ENCODE peak calls at places on chromosomes 16 and 17, in five cellular contexts. R, J, Q, F and D are unnamed samples.

GRCh38 chr17:83081561-83082201 is 2.3 kb downstream of the METRNL start:
- DNase-seq in J (peak), R (no peak), Q (no peak), F (no peak), D (no peak)

GRCh38 chr17:1055751-1056645 is 59.1 kb downstream of the TIMM22 start:
- DNase-seq in F (peak), Q (peak), J (peak), R (no peak), D (peak)

GRCh38 chr16:12254566-12254965 is 278.0 kb downstream of the SNX29 start:
- DNase-seq in Q (no peak), F (no peak), R (no peak), J (no peak), D (no peak)

GRCh38 chr16:67428146-67428731 is 2.7 kb upstream of the HSD11B2 start:
- DNase-seq in J (peak), R (peak), F (peak), Q (peak), D (peak)

GRCh38 chr17:21296097-21297025 is 11.8 kb downstream of the MAP2K3 start:
- DNase-seq in J (no peak), F (no peak), R (no peak), Q (no peak), D (no peak)

GRCh38 chr17:81396278-81396721 is 1.0 kb downstream of the BAHCC1 start:
- DNase-seq in J (no peak), R (no peak), Q (no peak), F (no peak), D (no peak)

GRCh38 chr17:7499161-7499560 is 15.0 kb downstream of the POLR2A start:
- DNase-seq in J (no peak), F (no peak), R (no peak), Q (no peak), D (no peak)

GRCh38 chr16:66274335-66275110 is 92.0 kb upstream of the CDH5 start:
- DNase-seq in Q (peak), R (peak), J (no peak), F (peak), D (peak)

GRCh38 chr17:14387036-14387435 is 86.2 kb downstream of the HS3ST3B1 start:
- DNase-seq in F (no peak), R (no peak), Q (no peak), J (no peak), D (no peak)

GRCh38 chr16:49696414-49697101 is 159.4 kb downstream of the ZNF423 start:
- DNase-seq in J (no peak), R (no peak), F (no peak), Q (no peak), D (no peak)

GRCh38 chr17:75753514-75754377 is 11.2 kb downstream of the GALK1 start:
- DNase-seq in J (peak), Q (peak), F (no peak), R (no peak), D (no peak)

GRCh38 chr17:35073991-35074627 is 10.6 kb upstream of the RFFL start:
- DNase-seq in Q (no peak), J (no peak), F (no peak), R (no peak), D (peak)

GRCh38 chr17:80790021-80790765 is 201.4 kb upstream of the CHMP6 start:
- DNase-seq in Q (peak), J (no peak), R (no peak), F (no peak), D (no peak)

GRCh38 chr17:19315104-19315503 is 47.4 kb downstream of the B9D1 start:
- DNase-seq in R (no peak), J (no peak), Q (no peak), F (no peak), D (no peak)

GRCh38 chr16:24667244-24667764 is 62.1 kb upstream of the TNRC6A start:
- DNase-seq in R (no peak), F (peak), Q (no peak), J (no peak), D (no peak)

GRCh38 chr16:48164907-48165715 is 9.3 kb upstream of the ABCC12 start:
- DNase-seq in F (peak), Q (peak), R (no peak), J (peak), D (peak)

GRCh38 chr16:55370762-55371482 is 46.9 kb downstream of the IRX6 start:
- DNase-seq in R (peak), Q (no peak), F (no peak), J (peak), D (peak)

GRCh38 chr16:53207810-53208752 is 153.3 kb downstream of the CHD9 start:
- DNase-seq in J (peak), R (peak), F (peak), Q (peak), D (peak)

GRCh38 chr16:49634235-49635008 is 221.5 kb downstream of the ZNF423 start:
- DNase-seq in J (no peak), R (no peak), Q (no peak), F (no peak), D (no peak)

GRCh38 chr17:70483624-70484023 is 314.3 kb downstream of the KCNJ2 start:
- DNase-seq in Q (peak), R (no peak), J (no peak), F (no peak), D (no peak)

GRCh38 chr16:88697831-88698693 is 8.1 kb downstream of the RNF166 start:
- DNase-seq in R (no peak), Q (peak), F (no peak), J (no peak), D (no peak)

GRCh38 chr16:69179255-69180010 is 7.5 kb upstream of the SNTB2 start:
- DNase-seq in J (no peak), Q (no peak), R (peak), F (peak), D (peak)

GRCh38 chr17:48526986-48527741 is 3.6 kb downstream of the HOXB1 start:
- DNase-seq in Q (no peak), F (no peak), J (peak), R (no peak), D (no peak)

GRCh38 chr16:75614247-75614897 is 8.7 kb downstream of the ADAT1 start:
- DNase-seq in F (no peak), J (no peak), Q (no peak), R (no peak), D (peak)

GRCh38 chr16:12426122-12426521 is 377.6 kb downstream of the CPPED1 start:
- DNase-seq in Q (no peak), R (no peak), F (peak), J (no peak), D (no peak)

GRCh38 chr17:41786227-41787020 is at the start of gene JUP:
- DNase-seq in J (peak), R (peak), Q (peak), F (peak), D (peak)

GRCh38 chr17:44914148-44914547 is 1.2 kb downstream of the GFAP start:
- DNase-seq in R (no peak), F (no peak), Q (peak), J (no peak), D (no peak)

GRCh38 chr17:80068301-80069160 is 32.1 kb downstream of the CCDC40 start:
- DNase-seq in F (no peak), R (no peak), Q (no peak), J (no peak), D (peak)